ENCODE peak calls at places on chromosomes 7 and 10, in seven cellular contexts. One of them, this sample, is unnamed.

GRCh38 chr7:92782236-92782635 is 54.1 kb downstream of the CDK6 start:
- ATAC-seq in activated naive CD8-positive, alpha-beta T cell treated with anti-CD3 and anti-CD28 coated beads, Interleukin-2, amount 50 U/mL, for 24 hours: no peak
- ATAC-seq in PC-3: no peak
- ATAC-seq in gastrocnemius medialis: no peak
- ATAC-seq in effector memory CD8-positive, alpha-beta T cell: no peak
- ATAC-seq in pancreas: no peak
- ATAC-seq in activated CD8-positive, alpha-beta memory T cell treated with anti-CD3 and anti-CD28 coated beads, Interleukin-2, amount 10 ng/mL, durations not matched to agents 7 days and 5 days: no peak
- ATAC-seq in this sample: no peak

GRCh38 chr7:15489383-15489782 is 72.4 kb downstream of the AGMO start:
- ATAC-seq in PC-3: no peak
- ATAC-seq in effector memory CD8-positive, alpha-beta T cell: no peak
- ATAC-seq in activated CD8-positive, alpha-beta memory T cell treated with anti-CD3 and anti-CD28 coated beads, Interleukin-2, amount 10 ng/mL, durations not matched to agents 7 days and 5 days: no peak
- ATAC-seq in activated naive CD8-positive, alpha-beta T cell treated with anti-CD3 and anti-CD28 coated beads, Interleukin-2, amount 50 U/mL, for 24 hours: no peak
- ATAC-seq in pancreas: no peak
- ATAC-seq in gastrocnemius medialis: no peak
- ATAC-seq in this sample: no peak

GRCh38 chr10:4073912-4074311 is 288.9 kb upstream of the KLF6 start:
- ATAC-seq in effector memory CD8-positive, alpha-beta T cell: no peak
- ATAC-seq in PC-3: no peak
- ATAC-seq in pancreas: no peak
- ATAC-seq in activated naive CD8-positive, alpha-beta T cell treated with anti-CD3 and anti-CD28 coated beads, Interleukin-2, amount 50 U/mL, for 24 hours: no peak
- ATAC-seq in activated CD8-positive, alpha-beta memory T cell treated with anti-CD3 and anti-CD28 coated beads, Interleukin-2, amount 10 ng/mL, durations not matched to agents 7 days and 5 days: no peak
- ATAC-seq in gastrocnemius medialis: peak; percentile 42
- ATAC-seq in this sample: peak; percentile 71

GRCh38 chr10:118809372-118809695 is 54.6 kb upstream of the CACUL1 start:
- ATAC-seq in pancreas: no peak
- ATAC-seq in effector memory CD8-positive, alpha-beta T cell: no peak
- ATAC-seq in activated CD8-positive, alpha-beta memory T cell treated with anti-CD3 and anti-CD28 coated beads, Interleukin-2, amount 10 ng/mL, durations not matched to agents 7 days and 5 days: no peak
- ATAC-seq in gastrocnemius medialis: no peak
- ATAC-seq in activated naive CD8-positive, alpha-beta T cell treated with anti-CD3 and anti-CD28 coated beads, Interleukin-2, amount 50 U/mL, for 24 hours: no peak
- ATAC-seq in PC-3: no peak
- ATAC-seq in this sample: no peak

GRCh38 chr10:6247041-6247712 is 44.4 kb downstream of the PFKFB3 start:
- ATAC-seq in gastrocnemius medialis: no peak
- ATAC-seq in effector memory CD8-positive, alpha-beta T cell: no peak
- ATAC-seq in activated naive CD8-positive, alpha-beta T cell treated with anti-CD3 and anti-CD28 coated beads, Interleukin-2, amount 50 U/mL, for 24 hours: no peak
- ATAC-seq in activated CD8-positive, alpha-beta memory T cell treated with anti-CD3 and anti-CD28 coated beads, Interleukin-2, amount 10 ng/mL, durations not matched to agents 7 days and 5 days: no peak
- ATAC-seq in PC-3: no peak
- ATAC-seq in pancreas: no peak
- ATAC-seq in this sample: no peak

GRCh38 chr7:131587315-131587923 is 31.0 kb upstream of the PODXL start:
- ATAC-seq in PC-3: no peak
- ATAC-seq in effector memory CD8-positive, alpha-beta T cell: no peak
- ATAC-seq in activated naive CD8-positive, alpha-beta T cell treated with anti-CD3 and anti-CD28 coated beads, Interleukin-2, amount 50 U/mL, for 24 hours: no peak
- ATAC-seq in pancreas: no peak
- ATAC-seq in activated CD8-positive, alpha-beta memory T cell treated with anti-CD3 and anti-CD28 coated beads, Interleukin-2, amount 10 ng/mL, durations not matched to agents 7 days and 5 days: no peak
- ATAC-seq in gastrocnemius medialis: no peak
- ATAC-seq in this sample: no peak

GRCh38 chr7:112484671-112485097 is 3.9 kb downstream of the LSMEM1 start:
- ATAC-seq in PC-3: peak; percentile 75
- ATAC-seq in gastrocnemius medialis: peak; percentile 13
- ATAC-seq in effector memory CD8-positive, alpha-beta T cell: no peak
- ATAC-seq in activated naive CD8-positive, alpha-beta T cell treated with anti-CD3 and anti-CD28 coated beads, Interleukin-2, amount 50 U/mL, for 24 hours: no peak
- ATAC-seq in pancreas: peak; percentile 28
- ATAC-seq in activated CD8-positive, alpha-beta memory T cell treated with anti-CD3 and anti-CD28 coated beads, Interleukin-2, amount 10 ng/mL, durations not matched to agents 7 days and 5 days: no peak
- ATAC-seq in this sample: peak; percentile 63

GRCh38 chr7:49522111-49522510 is 251.3 kb upstream of the VWC2 start:
- ATAC-seq in activated CD8-positive, alpha-beta memory T cell treated with anti-CD3 and anti-CD28 coated beads, Interleukin-2, amount 10 ng/mL, durations not matched to agents 7 days and 5 days: no peak
- ATAC-seq in PC-3: peak; percentile 45
- ATAC-seq in effector memory CD8-positive, alpha-beta T cell: no peak
- ATAC-seq in pancreas: no peak
- ATAC-seq in gastrocnemius medialis: no peak
- ATAC-seq in activated naive CD8-positive, alpha-beta T cell treated with anti-CD3 and anti-CD28 coated beads, Interleukin-2, amount 50 U/mL, for 24 hours: no peak
- ATAC-seq in this sample: no peak

GRCh38 chr10:100826661-100826982 is 81.2 kb downstream of the PAX2 start:
- ATAC-seq in pancreas: peak; percentile 66
- ATAC-seq in gastrocnemius medialis: no peak
- ATAC-seq in effector memory CD8-positive, alpha-beta T cell: peak; percentile 17
- ATAC-seq in activated CD8-positive, alpha-beta memory T cell treated with anti-CD3 and anti-CD28 coated beads, Interleukin-2, amount 10 ng/mL, durations not matched to agents 7 days and 5 days: peak; percentile 4
- ATAC-seq in PC-3: no peak
- ATAC-seq in activated naive CD8-positive, alpha-beta T cell treated with anti-CD3 and anti-CD28 coated beads, Interleukin-2, amount 50 U/mL, for 24 hours: no peak
- ATAC-seq in this sample: no peak

GRCh38 chr7:29156798-29157461 is 10.6 kb upstream of the CPVL start:
- ATAC-seq in pancreas: no peak
- ATAC-seq in activated CD8-positive, alpha-beta memory T cell treated with anti-CD3 and anti-CD28 coated beads, Interleukin-2, amount 10 ng/mL, durations not matched to agents 7 days and 5 days: peak; percentile 47
- ATAC-seq in activated naive CD8-positive, alpha-beta T cell treated with anti-CD3 and anti-CD28 coated beads, Interleukin-2, amount 50 U/mL, for 24 hours: no peak
- ATAC-seq in PC-3: no peak
- ATAC-seq in gastrocnemius medialis: no peak
- ATAC-seq in effector memory CD8-positive, alpha-beta T cell: peak; percentile 91
- ATAC-seq in this sample: no peak